ENCODE peak calls at places on chromosomes 1 and 21, in nine cellular contexts. One of them, this sample, is unnamed.

GRCh38 chr1:145889722-145890121 is 4.1 kb upstream of the ANKRD35 start:
- DNase-seq in pancreas: no peak
- DNase-seq in ovary: no peak
- DNase-seq in uterus: no peak
- DNase-seq in tibial artery: no peak
- DNase-seq in heart right ventricle: no peak
- DNase-seq in esophagus muscularis mucosa: no peak
- DNase-seq in esophagus squamous epithelium: no peak
- DNase-seq in CD8-positive, alpha-beta T cell: no peak
- DNase-seq in this sample: no peak

GRCh38 chr1:210850556-210850955 is 283.4 kb downstream of the KCNH1 start:
- DNase-seq in pancreas: no peak
- DNase-seq in ovary: no peak
- DNase-seq in uterus: no peak
- DNase-seq in tibial artery: no peak
- DNase-seq in heart right ventricle: no peak
- DNase-seq in esophagus muscularis mucosa: no peak
- DNase-seq in esophagus squamous epithelium: no peak
- DNase-seq in CD8-positive, alpha-beta T cell: no peak
- DNase-seq in this sample: no peak

GRCh38 chr21:42576639-42577038 is 63.0 kb downstream of the SLC37A1 start:
- DNase-seq in pancreas: no peak
- DNase-seq in ovary: no peak
- DNase-seq in uterus: no peak
- DNase-seq in tibial artery: no peak
- DNase-seq in heart right ventricle: no peak
- DNase-seq in esophagus muscularis mucosa: no peak
- DNase-seq in esophagus squamous epithelium: no peak
- DNase-seq in CD8-positive, alpha-beta T cell: no peak
- DNase-seq in this sample: no peak

GRCh38 chr1:36224537-36225297 is 474 bp downstream of the THRAP3 start:
- DNase-seq in pancreas: peak; percentile 90
- DNase-seq in ovary: no peak
- DNase-seq in uterus: peak; percentile 76
- DNase-seq in tibial artery: peak; percentile 92
- DNase-seq in heart right ventricle: peak; percentile 79
- DNase-seq in esophagus muscularis mucosa: peak; percentile 96
- DNase-seq in esophagus squamous epithelium: no peak
- DNase-seq in CD8-positive, alpha-beta T cell: no peak
- DNase-seq in this sample: peak; percentile 92

GRCh38 chr1:213987876-213988638 is at the start of gene PROX1:
- DNase-seq in pancreas: peak; percentile 91
- DNase-seq in ovary: peak; percentile 93
- DNase-seq in uterus: peak; percentile 77
- DNase-seq in tibial artery: peak; percentile 87
- DNase-seq in heart right ventricle: peak; percentile 75
- DNase-seq in esophagus muscularis mucosa: peak; percentile 96
- DNase-seq in esophagus squamous epithelium: no peak
- DNase-seq in CD8-positive, alpha-beta T cell: peak; percentile 7
- DNase-seq in this sample: peak; percentile 32

GRCh38 chr1:1142844-1143243 is 27.0 kb upstream of the C1orf159 start:
- DNase-seq in pancreas: no peak
- DNase-seq in ovary: no peak
- DNase-seq in uterus: no peak
- DNase-seq in tibial artery: no peak
- DNase-seq in heart right ventricle: no peak
- DNase-seq in esophagus muscularis mucosa: no peak
- DNase-seq in esophagus squamous epithelium: no peak
- DNase-seq in CD8-positive, alpha-beta T cell: no peak
- DNase-seq in this sample: no peak

GRCh38 chr1:45442272-45442671 is 48.7 kb downstream of the TESK2 start:
- DNase-seq in pancreas: no peak
- DNase-seq in ovary: no peak
- DNase-seq in uterus: no peak
- DNase-seq in tibial artery: no peak
- DNase-seq in heart right ventricle: no peak
- DNase-seq in esophagus muscularis mucosa: no peak
- DNase-seq in esophagus squamous epithelium: no peak
- DNase-seq in CD8-positive, alpha-beta T cell: no peak
- DNase-seq in this sample: no peak

GRCh38 chr1:241606544-241606943 is 33.6 kb downstream of the CHML start:
- DNase-seq in pancreas: no peak
- DNase-seq in ovary: no peak
- DNase-seq in uterus: no peak
- DNase-seq in tibial artery: no peak
- DNase-seq in heart right ventricle: no peak
- DNase-seq in esophagus muscularis mucosa: no peak
- DNase-seq in esophagus squamous epithelium: no peak
- DNase-seq in CD8-positive, alpha-beta T cell: no peak
- DNase-seq in this sample: no peak

GRCh38 chr1:1760715-1761114 is 17.6 kb downstream of the NADK start:
- DNase-seq in pancreas: no peak
- DNase-seq in ovary: no peak
- DNase-seq in uterus: no peak
- DNase-seq in tibial artery: no peak
- DNase-seq in heart right ventricle: no peak
- DNase-seq in esophagus muscularis mucosa: no peak
- DNase-seq in esophagus squamous epithelium: no peak
- DNase-seq in CD8-positive, alpha-beta T cell: no peak
- DNase-seq in this sample: no peak

GRCh38 chr1:59054172-59054571 is 242.7 kb upstream of the FGGY start:
- DNase-seq in pancreas: no peak
- DNase-seq in ovary: no peak
- DNase-seq in uterus: no peak
- DNase-seq in tibial artery: no peak
- DNase-seq in heart right ventricle: no peak
- DNase-seq in esophagus muscularis mucosa: no peak
- DNase-seq in esophagus squamous epithelium: no peak
- DNase-seq in CD8-positive, alpha-beta T cell: no peak
- DNase-seq in this sample: no peak

GRCh38 chr1:91803847-91804545 is 82.0 kb downstream of the TGFBR3 start:
- DNase-seq in pancreas: no peak
- DNase-seq in ovary: no peak
- DNase-seq in uterus: no peak
- DNase-seq in tibial artery: no peak
- DNase-seq in heart right ventricle: no peak
- DNase-seq in esophagus muscularis mucosa: no peak
- DNase-seq in esophagus squamous epithelium: no peak
- DNase-seq in CD8-positive, alpha-beta T cell: peak; percentile 57
- DNase-seq in this sample: no peak

GRCh38 chr1:60825593-60825992 is 256.8 kb upstream of the NFIA start:
- DNase-seq in pancreas: no peak
- DNase-seq in ovary: no peak
- DNase-seq in uterus: no peak
- DNase-seq in tibial artery: no peak
- DNase-seq in heart right ventricle: no peak
- DNase-seq in esophagus muscularis mucosa: no peak
- DNase-seq in esophagus squamous epithelium: no peak
- DNase-seq in CD8-positive, alpha-beta T cell: no peak
- DNase-seq in this sample: no peak

GRCh38 chr1:22491995-22492726 is 40.5 kb downstream of the ZBTB40 start:
- DNase-seq in pancreas: no peak
- DNase-seq in ovary: no peak
- DNase-seq in uterus: no peak
- DNase-seq in tibial artery: no peak
- DNase-seq in heart right ventricle: no peak
- DNase-seq in esophagus muscularis mucosa: no peak
- DNase-seq in esophagus squamous epithelium: no peak
- DNase-seq in CD8-positive, alpha-beta T cell: no peak
- DNase-seq in this sample: no peak

GRCh38 chr1:153957744-153958110 is 685 bp downstream of the CRTC2 start:
- DNase-seq in pancreas: no peak
- DNase-seq in ovary: no peak
- DNase-seq in uterus: no peak
- DNase-seq in tibial artery: no peak
- DNase-seq in heart right ventricle: no peak
- DNase-seq in esophagus muscularis mucosa: no peak
- DNase-seq in esophagus squamous epithelium: no peak
- DNase-seq in CD8-positive, alpha-beta T cell: peak; percentile 28
- DNase-seq in this sample: no peak

GRCh38 chr1:15262003-15262377 is 15.0 kb downstream of the FHAD1 start:
- DNase-seq in pancreas: no peak
- DNase-seq in ovary: peak; percentile 3
- DNase-seq in uterus: no peak
- DNase-seq in tibial artery: no peak
- DNase-seq in heart right ventricle: no peak
- DNase-seq in esophagus muscularis mucosa: peak; percentile 37
- DNase-seq in esophagus squamous epithelium: no peak
- DNase-seq in CD8-positive, alpha-beta T cell: no peak
- DNase-seq in this sample: no peak

GRCh38 chr1:222443566-222443965 is 104.3 kb downstream of the HHIPL2 start:
- DNase-seq in pancreas: no peak
- DNase-seq in ovary: no peak
- DNase-seq in uterus: no peak
- DNase-seq in tibial artery: no peak
- DNase-seq in heart right ventricle: no peak
- DNase-seq in esophagus muscularis mucosa: no peak
- DNase-seq in esophagus squamous epithelium: no peak
- DNase-seq in CD8-positive, alpha-beta T cell: no peak
- DNase-seq in this sample: no peak

DNA sequence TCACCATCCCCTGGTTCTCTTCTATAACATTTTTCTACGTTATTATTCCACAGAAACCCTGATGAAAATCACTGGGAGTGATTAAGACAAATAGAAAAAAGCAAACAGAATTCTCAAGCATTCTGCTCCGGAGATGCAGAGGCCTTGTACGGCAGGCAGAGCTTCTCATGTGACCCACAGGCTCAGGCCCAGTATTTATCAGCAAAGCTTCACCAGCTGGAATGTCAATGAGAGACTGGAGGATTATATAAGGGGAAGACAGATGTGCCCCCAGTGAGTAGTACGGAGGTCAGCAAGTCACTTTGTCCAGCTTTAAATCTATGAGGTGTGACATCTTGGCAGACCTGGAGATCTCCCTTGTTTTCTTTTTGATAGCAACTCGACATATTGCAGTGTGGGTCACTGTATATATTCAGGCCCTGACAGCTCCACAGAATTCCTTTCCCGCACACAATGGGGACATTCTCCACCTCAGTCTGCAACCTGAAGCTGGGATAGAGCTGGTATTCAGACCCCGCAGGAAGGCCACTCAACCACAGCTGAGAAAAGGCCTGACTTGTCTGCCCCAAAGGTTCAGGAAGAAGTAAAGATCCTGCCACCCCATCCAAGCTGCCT is 106.8 kb downstream of the HHIPL2 start:
- DNase-seq in pancreas: no peak
- DNase-seq in ovary: no peak
- DNase-seq in uterus: no peak
- DNase-seq in tibial artery: no peak
- DNase-seq in heart right ventricle: no peak
- DNase-seq in esophagus muscularis mucosa: no peak
- DNase-seq in esophagus squamous epithelium: no peak
- DNase-seq in CD8-positive, alpha-beta T cell: no peak
- DNase-seq in this sample: no peak
- H3K27ac ChIP-seq in pancreas: no peak overlapping the region
- H3K27ac ChIP-seq in ovary: no peak overlapping the region
- H3K27ac ChIP-seq in uterus: no peak overlapping the region
- H3K27ac ChIP-seq in tibial artery: no peak overlapping the region
- H3K27ac ChIP-seq in heart right ventricle: no peak overlapping the region
- H3K27ac ChIP-seq in esophagus muscularis mucosa: no peak overlapping the region
- H3K27ac ChIP-seq in esophagus squamous epithelium: no peak overlapping the region
- H3K27ac ChIP-seq in CD8-positive, alpha-beta T cell: no peak overlapping the region
- H3K27ac ChIP-seq in this sample: no peak overlapping the region

GRCh38 chr1:204478921-204479320 is 15.7 kb downstream of the PIK3C2B start:
- DNase-seq in pancreas: no peak
- DNase-seq in ovary: no peak
- DNase-seq in uterus: no peak
- DNase-seq in tibial artery: no peak
- DNase-seq in heart right ventricle: no peak
- DNase-seq in esophagus muscularis mucosa: no peak
- DNase-seq in esophagus squamous epithelium: no peak
- DNase-seq in CD8-positive, alpha-beta T cell: no peak
- DNase-seq in this sample: no peak

GRCh38 chr1:204478166-204478899 is 16.3 kb downstream of the PIK3C2B start:
- DNase-seq in pancreas: no peak
- DNase-seq in ovary: no peak
- DNase-seq in uterus: no peak
- DNase-seq in tibial artery: no peak
- DNase-seq in heart right ventricle: no peak
- DNase-seq in esophagus muscularis mucosa: no peak
- DNase-seq in esophagus squamous epithelium: no peak
- DNase-seq in CD8-positive, alpha-beta T cell: no peak
- DNase-seq in this sample: no peak

GRCh38 chr1:204476563-204476962 is 18.0 kb downstream of the PIK3C2B start:
- DNase-seq in pancreas: no peak
- DNase-seq in ovary: no peak
- DNase-seq in uterus: no peak
- DNase-seq in tibial artery: no peak
- DNase-seq in heart right ventricle: no peak
- DNase-seq in esophagus muscularis mucosa: no peak
- DNase-seq in esophagus squamous epithelium: no peak
- DNase-seq in CD8-positive, alpha-beta T cell: no peak
- DNase-seq in this sample: no peak

GRCh38 chr1:204475651-204476432 is 18.8 kb downstream of the PIK3C2B start:
- DNase-seq in pancreas: no peak
- DNase-seq in ovary: no peak
- DNase-seq in uterus: no peak
- DNase-seq in tibial artery: no peak
- DNase-seq in heart right ventricle: no peak
- DNase-seq in esophagus muscularis mucosa: no peak
- DNase-seq in esophagus squamous epithelium: no peak
- DNase-seq in CD8-positive, alpha-beta T cell: no peak
- DNase-seq in this sample: no peak

GRCh38 chr1:204477036-204477740 is 17.4 kb downstream of the PIK3C2B start:
- DNase-seq in pancreas: no peak
- DNase-seq in ovary: no peak
- DNase-seq in uterus: no peak
- DNase-seq in tibial artery: no peak
- DNase-seq in heart right ventricle: no peak
- DNase-seq in esophagus muscularis mucosa: no peak
- DNase-seq in esophagus squamous epithelium: no peak
- DNase-seq in CD8-positive, alpha-beta T cell: no peak
- DNase-seq in this sample: no peak
- H3K4me1 ChIP-seq in pancreas: peaks cover 14% of the 10 kb centered on the region
- H3K4me1 ChIP-seq in ovary: peaks cover 1% of the 10 kb centered on the region
- H3K4me1 ChIP-seq in uterus: peaks cover 8% of the 10 kb centered on the region
- H3K4me1 ChIP-seq in tibial artery: peaks cover 73% of the 10 kb centered on the region
- H3K4me1 ChIP-seq in heart right ventricle: peaks cover 97% of the 10 kb centered on the region
- H3K4me1 ChIP-seq in esophagus muscularis mucosa: peaks cover 69% of the 10 kb centered on the region
- H3K4me1 ChIP-seq in esophagus squamous epithelium: peaks cover 65% of the 10 kb centered on the region
- H3K4me1 ChIP-seq in CD8-positive, alpha-beta T cell: peaks cover 39% of the 10 kb centered on the region
- H3K4me1 ChIP-seq in this sample: peaks cover 28% of the 10 kb centered on the region

GRCh38 chr21:35476616-35477395 is 427.7 kb upstream of the RUNX1 start:
- DNase-seq in pancreas: no peak
- DNase-seq in ovary: no peak
- DNase-seq in uterus: no peak
- DNase-seq in tibial artery: no peak
- DNase-seq in heart right ventricle: no peak
- DNase-seq in esophagus muscularis mucosa: no peak
- DNase-seq in esophagus squamous epithelium: no peak
- DNase-seq in CD8-positive, alpha-beta T cell: no peak
- DNase-seq in this sample: no peak
- H3K27ac ChIP-seq in pancreas: no peak overlapping the region
- H3K27ac ChIP-seq in ovary: no peak overlapping the region
- H3K27ac ChIP-seq in uterus: no peak overlapping the region
- H3K27ac ChIP-seq in tibial artery: peak overlapping the region; percentile 20
- H3K27ac ChIP-seq in heart right ventricle: peak overlapping the region; percentile 36
- H3K27ac ChIP-seq in esophagus muscularis mucosa: no peak overlapping the region
- H3K27ac ChIP-seq in esophagus squamous epithelium: no peak overlapping the region
- H3K27ac ChIP-seq in CD8-positive, alpha-beta T cell: no peak overlapping the region
- H3K27ac ChIP-seq in this sample: peak overlapping the region; percentile 35

GRCh38 chr1:216433175-216433574 is 9.9 kb upstream of the USH2A start:
- DNase-seq in pancreas: no peak
- DNase-seq in ovary: no peak
- DNase-seq in uterus: no peak
- DNase-seq in tibial artery: no peak
- DNase-seq in heart right ventricle: no peak
- DNase-seq in esophagus muscularis mucosa: no peak
- DNase-seq in esophagus squamous epithelium: no peak
- DNase-seq in CD8-positive, alpha-beta T cell: no peak
- DNase-seq in this sample: no peak
- H3K4me1 ChIP-seq in pancreas: no peaks in the 10 kb centered on the region
- H3K4me1 ChIP-seq in ovary: no peaks in the 10 kb centered on the region
- H3K4me1 ChIP-seq in uterus: no peaks in the 10 kb centered on the region
- H3K4me1 ChIP-seq in tibial artery: no peaks in the 10 kb centered on the region
- H3K4me1 ChIP-seq in heart right ventricle: no peaks in the 10 kb centered on the region
- H3K4me1 ChIP-seq in esophagus muscularis mucosa: no peaks in the 10 kb centered on the region
- H3K4me1 ChIP-seq in esophagus squamous epithelium: no peaks in the 10 kb centered on the region
- H3K4me1 ChIP-seq in CD8-positive, alpha-beta T cell: no peaks in the 10 kb centered on the region
- H3K4me1 ChIP-seq in this sample: no peaks in the 10 kb centered on the region